ENCODE peak calls at places on chromosome X, in nine cellular contexts. Y, V, U, K, G, S, Q, D and F are unnamed samples.

GRCh38 chrX:43612400-43612799 is 43.7 kb upstream of the MAOA start:
- DNase-seq in G (no peak), Q (no peak), V (no peak), U (no peak), K (no peak), D (no peak), S (no peak), Y (no peak), F (no peak)

GRCh38 chrX:150352114-150352513 is 11.0 kb upstream of the MAMLD1 start:
- DNase-seq in D (no peak), G (no peak), Y (peak), Q (no peak), K (no peak), U (no peak), S (no peak), V (no peak), F (no peak)

GRCh38 chrX:17579021-17579420 is 158.3 kb upstream of the SCML1 start:
- DNase-seq in V (no peak), U (no peak), K (no peak), G (no peak), Y (peak), D (no peak), S (no peak), Q (no peak), F (no peak)

GRCh38 chrX:24506082-24506481 is 41.0 kb downstream of the PDK3 start:
- DNase-seq in S (no peak), V (no peak), G (no peak), U (peak), Q (no peak), K (no peak), D (no peak), Y (peak), F (no peak)

GRCh38 chrX:123215397-123216089 is 31.5 kb downstream of the GRIA3 start:
- DNase-seq in D (no peak), V (no peak), Y (no peak), K (no peak), G (peak), S (no peak), U (no peak), Q (no peak), F (no peak)

GRCh38 chrX:96394566-96394965 is 290.1 kb upstream of the DIAPH2 start:
- DNase-seq in Q (no peak), U (no peak), Y (peak), V (no peak), D (no peak), S (no peak), K (no peak), G (no peak), F (no peak)

GRCh38 chrX:16212436-16212835 is 45.2 kb downstream of the MAGEB17 start:
- DNase-seq in D (no peak), V (no peak), Y (peak), S (no peak), G (no peak), U (no peak), K (no peak), Q (no peak), F (no peak)

GRCh38 chrX:7067266-7067665 is 80.2 kb upstream of the STS start:
- DNase-seq in Q (no peak), K (no peak), S (no peak), D (no peak), V (no peak), G (no peak), Y (no peak), U (no peak), F (no peak)

GRCh38 chrX:13090261-13091110 is 46.1 kb upstream of the FAM9C start:
- DNase-seq in G (no peak), K (peak), S (no peak), Y (peak), U (no peak), V (no peak), Q (no peak), D (no peak), F (no peak)

GRCh38 chrX:27008486-27008885 is 454.7 kb downstream of the PPP4R3C start:
- DNase-seq in K (no peak), S (no peak), Q (no peak), G (no peak), U (no peak), Y (no peak), D (no peak), V (no peak), F (no peak)

GRCh38 chrX:2931155-2931554 is 2.0 kb upstream of the ARSD start:
- DNase-seq in D (no peak), K (no peak), G (no peak), S (no peak), Y (no peak), U (no peak), V (no peak), Q (no peak), F (no peak)

GRCh38 chrX:29617276-29617675 is 598.1 kb upstream of the MAGEB2 start:
- DNase-seq in Q (no peak), G (no peak), Y (peak), S (no peak), K (no peak), D (no peak), U (no peak), V (no peak), F (no peak)

GRCh38 chrX:39012561-39013209 is 211.4 kb downstream of the MID1IP1 start:
- DNase-seq in K (no peak), D (no peak), V (no peak), Y (peak), G (no peak), S (no peak), U (no peak), Q (no peak), F (no peak)

GRCh38 chrX:15600745-15601144 is at the start of gene ACE2:
- DNase-seq in Q (no peak), S (no peak), V (no peak), D (no peak), K (no peak), U (no peak), Y (no peak), G (no peak), F (no peak)

GRCh38 chrX:110466790-110467189 is 108.1 kb downstream of the RTL9 start:
- DNase-seq in D (no peak), V (no peak), G (no peak), U (no peak), Y (no peak), S (no peak), Q (no peak), K (no peak), F (no peak)

GRCh38 chrX:139204903-139205667 is 325.5 kb upstream of the F9 start:
- DNase-seq in G (no peak), Q (no peak), S (peak), Y (no peak), D (no peak), U (no peak), K (peak), V (peak), F (no peak)

GRCh38 chrX:110491846-110492620 is 133.4 kb downstream of the RTL9 start:
- DNase-seq in G (no peak), Q (no peak), Y (no peak), V (no peak), S (no peak), U (no peak), D (no peak), K (no peak), F (no peak)

DNA sequence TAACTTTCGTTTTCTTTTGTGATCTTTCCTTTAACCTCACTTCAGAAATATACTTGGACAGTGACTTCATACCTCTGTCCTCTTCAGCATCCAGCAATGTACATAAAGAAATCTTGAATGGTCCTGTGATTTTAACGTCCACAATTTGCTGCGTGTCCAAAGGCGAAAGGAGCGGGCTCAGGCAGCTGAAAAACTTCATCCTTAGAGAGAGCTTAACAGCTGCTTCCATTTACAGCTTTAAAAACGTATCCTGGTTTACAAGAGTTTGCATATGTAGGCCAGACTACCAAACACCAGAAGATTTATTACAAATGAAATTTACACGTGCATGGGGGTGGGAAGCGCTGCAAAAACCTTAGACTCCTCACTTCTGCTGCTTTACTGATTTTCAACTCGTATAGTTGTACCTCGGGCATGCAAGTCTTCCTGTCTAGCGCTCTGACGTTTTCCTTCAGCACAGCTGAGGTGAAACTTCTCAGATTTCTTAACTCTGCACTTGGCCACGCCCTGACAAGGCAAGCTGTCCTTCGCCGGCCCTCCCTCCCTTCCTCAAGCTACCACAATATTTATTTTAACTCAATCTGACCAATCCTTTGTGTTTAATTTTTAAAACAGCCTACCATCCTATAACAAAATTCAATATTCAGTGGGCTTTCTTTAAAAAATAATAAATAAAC is 406.4 kb downstream of the FAM47A start:
- DNase-seq in Y (no peak), U (no peak), S (no peak), D (no peak), V (no peak), K (no peak), Q (no peak), G (peak), F (no peak)
- H3K4me3 ChIP-seq in Y (no peak), U (no peak), S (peak), D (no peak), V (peak), K (no peak), Q (no peak), G (peak), F (no peak)

GRCh38 chrX:5458300-5458699 is 770.4 kb downstream of the NLGN4X start:
- DNase-seq in Q (no peak), U (no peak), Y (no peak), V (no peak), D (no peak), K (no peak), G (no peak), S (no peak), F (no peak)
- TF ChIP-seq CTCF in Q (no peak), U (no peak), Y (no peak), V (no peak), D (no peak), K (no peak), G (no peak), S (no peak), F (no peak)

DNA sequence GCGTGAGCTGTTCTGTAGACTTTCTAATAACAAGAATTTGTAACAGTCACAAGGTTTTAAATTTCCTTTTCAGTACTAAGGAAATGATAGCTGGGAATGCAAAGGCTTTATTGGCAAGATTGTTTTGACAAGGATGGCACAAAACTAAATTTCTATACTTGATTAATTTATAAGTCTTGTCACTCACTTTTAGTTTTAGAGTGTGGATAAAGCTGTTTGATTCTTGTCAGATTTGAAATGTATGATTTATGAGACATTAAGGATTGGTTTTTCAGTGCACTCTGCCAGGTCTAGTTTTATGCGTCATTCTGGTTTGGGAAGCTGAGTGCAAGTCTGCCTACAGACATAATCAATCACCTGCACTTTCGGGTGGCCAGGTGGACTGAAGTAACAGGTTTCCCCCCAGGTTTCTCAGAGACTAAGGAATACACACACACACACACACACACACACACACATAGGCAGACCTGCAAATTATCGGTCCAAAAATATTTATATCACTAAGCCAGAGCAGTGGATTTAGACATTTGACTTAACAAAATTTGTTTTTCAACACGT is 9.3 kb downstream of the FHL1 start:
- DNase-seq in V (no peak), Q (no peak), Y (no peak), G (no peak), K (no peak), D (no peak), S (no peak), U (no peak), F (no peak)
- H3K4me3 ChIP-seq in V (no peak), Q (no peak), Y (no peak), G (no peak), K (no peak), D (no peak), S (no peak), U (no peak), F (no peak)

DNA sequence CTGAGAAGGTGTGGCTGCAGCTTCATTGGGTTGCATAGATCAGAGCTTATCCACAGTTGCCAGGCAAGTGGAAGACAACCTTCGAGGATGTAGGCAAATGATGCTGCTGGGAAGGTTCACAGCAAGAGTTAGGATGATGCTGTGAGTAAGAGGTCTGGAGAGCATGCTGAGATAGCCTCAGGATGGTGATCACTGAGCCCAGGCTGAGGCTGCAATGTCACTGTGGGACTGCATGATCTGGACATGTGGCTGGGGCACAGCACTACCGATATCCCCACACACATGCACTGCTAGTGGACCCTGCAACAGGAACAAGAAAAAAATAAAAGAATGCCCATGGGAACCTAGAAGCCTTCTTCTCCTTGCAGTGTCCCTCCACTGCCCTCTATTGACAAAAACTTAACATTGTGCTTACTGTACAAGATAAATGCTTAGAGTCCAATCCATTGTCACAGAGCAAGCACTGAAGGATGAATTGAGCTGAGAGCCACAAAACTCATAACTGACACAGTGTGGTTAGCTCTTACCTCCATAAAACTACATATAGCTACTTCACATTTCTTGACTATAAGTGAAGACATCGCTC is 105.6 kb downstream of the CNKSR2 start:
- DNase-seq in D (no peak), K (no peak), U (peak), Q (peak), G (no peak), V (no peak), S (no peak), Y (peak), F (peak)
- TF ChIP-seq CTCF in D (peak), K (no peak), U (peak), Q (peak), G (peak), V (peak), S (peak), Y (peak), F (peak)